ENCODE peak calls at places on chromosome 1, in nine cellular contexts. One of them, this sample, is unnamed.

GRCh38 chr1:17661546-17662157 is 93.5 kb upstream of the ACTL8 start:
- DNase-seq in AG04449: no peak
- DNase-seq in transverse colon: peak
- DNase-seq in foreskin fibroblast: peak
- DNase-seq in AG10803: peak
- DNase-seq in fibroblast of lung: peak
- DNase-seq in MM.1S: peak
- DNase-seq in cardiac muscle cell: peak
- DNase-seq in lower leg skin: peak
- DNase-seq in this sample: no peak

GRCh38 chr1:4048921-4049320 is 148.8 kb upstream of the C1orf174 start:
- DNase-seq in AG04449: no peak
- DNase-seq in MM.1S: no peak
- DNase-seq in fibroblast of lung: no peak
- DNase-seq in transverse colon: no peak
- DNase-seq in cardiac muscle cell: no peak
- DNase-seq in AG10803: no peak
- DNase-seq in foreskin fibroblast: no peak
- DNase-seq in lower leg skin: no peak
- DNase-seq in this sample: no peak

GRCh38 chr1:185263292-185263691 is 53.8 kb downstream of the IVNS1ABP start:
- DNase-seq in fibroblast of lung: no peak
- DNase-seq in AG04449: no peak
- DNase-seq in transverse colon: no peak
- DNase-seq in cardiac muscle cell: no peak
- DNase-seq in MM.1S: no peak
- DNase-seq in foreskin fibroblast: no peak
- DNase-seq in AG10803: no peak
- DNase-seq in lower leg skin: no peak
- DNase-seq in this sample: no peak

GRCh38 chr1:160838876-160839275 is 23.8 kb downstream of the CD244 start:
- DNase-seq in MM.1S: no peak
- DNase-seq in AG10803: no peak
- DNase-seq in foreskin fibroblast: no peak
- DNase-seq in fibroblast of lung: no peak
- DNase-seq in lower leg skin: no peak
- DNase-seq in AG04449: no peak
- DNase-seq in transverse colon: no peak
- DNase-seq in cardiac muscle cell: no peak
- DNase-seq in this sample: no peak

GRCh38 chr1:47940779-47941178 is 56.4 kb downstream of the TRABD2B start:
- DNase-seq in foreskin fibroblast: no peak
- DNase-seq in MM.1S: no peak
- DNase-seq in cardiac muscle cell: no peak
- DNase-seq in lower leg skin: no peak
- DNase-seq in AG10803: peak
- DNase-seq in fibroblast of lung: no peak
- DNase-seq in transverse colon: no peak
- DNase-seq in AG04449: no peak
- DNase-seq in this sample: no peak

GRCh38 chr1:241950390-241950789 is 7.2 kb upstream of the BECN2 start:
- DNase-seq in transverse colon: no peak
- DNase-seq in cardiac muscle cell: no peak
- DNase-seq in fibroblast of lung: peak
- DNase-seq in AG04449: peak
- DNase-seq in AG10803: peak
- DNase-seq in foreskin fibroblast: peak
- DNase-seq in MM.1S: no peak
- DNase-seq in lower leg skin: no peak
- DNase-seq in this sample: peak

GRCh38 chr1:167563579-167564246 is 10.2 kb upstream of the CREG1 start:
- DNase-seq in transverse colon: peak
- DNase-seq in AG10803: no peak
- DNase-seq in foreskin fibroblast: no peak
- DNase-seq in fibroblast of lung: no peak
- DNase-seq in cardiac muscle cell: peak
- DNase-seq in AG04449: no peak
- DNase-seq in lower leg skin: no peak
- DNase-seq in MM.1S: peak
- DNase-seq in this sample: no peak

GRCh38 chr1:160428655-160429054 is 28.3 kb downstream of the VANGL2 start:
- DNase-seq in foreskin fibroblast: peak
- DNase-seq in transverse colon: peak
- DNase-seq in MM.1S: peak
- DNase-seq in cardiac muscle cell: peak
- DNase-seq in lower leg skin: no peak
- DNase-seq in fibroblast of lung: peak
- DNase-seq in AG04449: no peak
- DNase-seq in AG10803: peak
- DNase-seq in this sample: peak

GRCh38 chr1:226216056-226216455 is 7.4 kb upstream of the MIXL1 start:
- DNase-seq in cardiac muscle cell: no peak
- DNase-seq in AG04449: no peak
- DNase-seq in MM.1S: no peak
- DNase-seq in fibroblast of lung: no peak
- DNase-seq in AG10803: no peak
- DNase-seq in foreskin fibroblast: no peak
- DNase-seq in transverse colon: no peak
- DNase-seq in lower leg skin: no peak
- DNase-seq in this sample: no peak
- H3K4me3 ChIP-seq in cardiac muscle cell: no peak
- H3K4me3 ChIP-seq in AG04449: no peak
- H3K4me3 ChIP-seq in MM.1S: no peak
- H3K4me3 ChIP-seq in fibroblast of lung: no peak
- H3K4me3 ChIP-seq in AG10803: no peak
- H3K4me3 ChIP-seq in foreskin fibroblast: no peak
- H3K4me3 ChIP-seq in transverse colon: no peak
- H3K4me3 ChIP-seq in lower leg skin: no peak
- H3K4me3 ChIP-seq in this sample: no peak

GRCh38 chr1:1420654-1421134 is 382 bp downstream of the ANKRD65 start:
- DNase-seq in AG04449: no peak
- DNase-seq in fibroblast of lung: no peak
- DNase-seq in MM.1S: no peak
- DNase-seq in lower leg skin: no peak
- DNase-seq in AG10803: no peak
- DNase-seq in cardiac muscle cell: no peak
- DNase-seq in transverse colon: no peak
- DNase-seq in foreskin fibroblast: no peak
- DNase-seq in this sample: no peak

GRCh38 chr1:1422465-1423244 is 1.6 kb upstream of the ANKRD65 start:
- DNase-seq in cardiac muscle cell: no peak
- DNase-seq in fibroblast of lung: no peak
- DNase-seq in MM.1S: no peak
- DNase-seq in AG04449: no peak
- DNase-seq in transverse colon: no peak
- DNase-seq in AG10803: no peak
- DNase-seq in lower leg skin: no peak
- DNase-seq in foreskin fibroblast: no peak
- DNase-seq in this sample: no peak

GRCh38 chr1:1419812-1420653 is 1.0 kb downstream of the ANKRD65 start:
- DNase-seq in foreskin fibroblast: no peak
- DNase-seq in lower leg skin: no peak
- DNase-seq in AG10803: no peak
- DNase-seq in AG04449: no peak
- DNase-seq in fibroblast of lung: no peak
- DNase-seq in MM.1S: no peak
- DNase-seq in cardiac muscle cell: no peak
- DNase-seq in transverse colon: no peak
- DNase-seq in this sample: no peak

GRCh38 chr1:1421907-1422464 is 910 bp upstream of the ANKRD65 start:
- DNase-seq in transverse colon: no peak
- DNase-seq in MM.1S: no peak
- DNase-seq in cardiac muscle cell: no peak
- DNase-seq in lower leg skin: no peak
- DNase-seq in AG04449: no peak
- DNase-seq in foreskin fibroblast: no peak
- DNase-seq in fibroblast of lung: no peak
- DNase-seq in AG10803: no peak
- DNase-seq in this sample: no peak

GRCh38 chr1:1421147-1421906 is at the start of gene ANKRD65:
- DNase-seq in cardiac muscle cell: no peak
- DNase-seq in transverse colon: no peak
- DNase-seq in fibroblast of lung: no peak
- DNase-seq in AG04449: no peak
- DNase-seq in lower leg skin: no peak
- DNase-seq in MM.1S: no peak
- DNase-seq in AG10803: no peak
- DNase-seq in foreskin fibroblast: no peak
- DNase-seq in this sample: no peak
- H3K4me3 ChIP-seq in cardiac muscle cell: no peak
- H3K4me3 ChIP-seq in transverse colon: no peak
- H3K4me3 ChIP-seq in fibroblast of lung: no peak
- H3K4me3 ChIP-seq in AG04449: no peak
- H3K4me3 ChIP-seq in lower leg skin: no peak
- H3K4me3 ChIP-seq in MM.1S: no peak
- H3K4me3 ChIP-seq in AG10803: no peak
- H3K4me3 ChIP-seq in foreskin fibroblast: no peak
- H3K4me3 ChIP-seq in this sample: no peak

GRCh38 chr1:2302292-2302925 is 74.3 kb downstream of the SKI start:
- DNase-seq in cardiac muscle cell: no peak
- DNase-seq in fibroblast of lung: no peak
- DNase-seq in foreskin fibroblast: no peak
- DNase-seq in AG04449: no peak
- DNase-seq in lower leg skin: no peak
- DNase-seq in MM.1S: no peak
- DNase-seq in AG10803: no peak
- DNase-seq in transverse colon: no peak
- DNase-seq in this sample: no peak

GRCh38 chr1:2301607-2302291 is 73.6 kb downstream of the SKI start:
- DNase-seq in transverse colon: no peak
- DNase-seq in foreskin fibroblast: no peak
- DNase-seq in MM.1S: no peak
- DNase-seq in cardiac muscle cell: no peak
- DNase-seq in fibroblast of lung: no peak
- DNase-seq in AG04449: no peak
- DNase-seq in AG10803: no peak
- DNase-seq in lower leg skin: no peak
- DNase-seq in this sample: no peak

GRCh38 chr1:2300004-2300771 is 72.1 kb downstream of the SKI start:
- DNase-seq in fibroblast of lung: no peak
- DNase-seq in AG10803: no peak
- DNase-seq in MM.1S: peak
- DNase-seq in transverse colon: peak
- DNase-seq in lower leg skin: no peak
- DNase-seq in AG04449: no peak
- DNase-seq in foreskin fibroblast: no peak
- DNase-seq in cardiac muscle cell: no peak
- DNase-seq in this sample: no peak

GRCh38 chr1:2298685-2299673 is 70.9 kb downstream of the SKI start:
- DNase-seq in MM.1S: no peak
- DNase-seq in foreskin fibroblast: no peak
- DNase-seq in fibroblast of lung: peak
- DNase-seq in lower leg skin: no peak
- DNase-seq in transverse colon: no peak
- DNase-seq in cardiac muscle cell: no peak
- DNase-seq in AG04449: no peak
- DNase-seq in AG10803: no peak
- DNase-seq in this sample: no peak

DNA sequence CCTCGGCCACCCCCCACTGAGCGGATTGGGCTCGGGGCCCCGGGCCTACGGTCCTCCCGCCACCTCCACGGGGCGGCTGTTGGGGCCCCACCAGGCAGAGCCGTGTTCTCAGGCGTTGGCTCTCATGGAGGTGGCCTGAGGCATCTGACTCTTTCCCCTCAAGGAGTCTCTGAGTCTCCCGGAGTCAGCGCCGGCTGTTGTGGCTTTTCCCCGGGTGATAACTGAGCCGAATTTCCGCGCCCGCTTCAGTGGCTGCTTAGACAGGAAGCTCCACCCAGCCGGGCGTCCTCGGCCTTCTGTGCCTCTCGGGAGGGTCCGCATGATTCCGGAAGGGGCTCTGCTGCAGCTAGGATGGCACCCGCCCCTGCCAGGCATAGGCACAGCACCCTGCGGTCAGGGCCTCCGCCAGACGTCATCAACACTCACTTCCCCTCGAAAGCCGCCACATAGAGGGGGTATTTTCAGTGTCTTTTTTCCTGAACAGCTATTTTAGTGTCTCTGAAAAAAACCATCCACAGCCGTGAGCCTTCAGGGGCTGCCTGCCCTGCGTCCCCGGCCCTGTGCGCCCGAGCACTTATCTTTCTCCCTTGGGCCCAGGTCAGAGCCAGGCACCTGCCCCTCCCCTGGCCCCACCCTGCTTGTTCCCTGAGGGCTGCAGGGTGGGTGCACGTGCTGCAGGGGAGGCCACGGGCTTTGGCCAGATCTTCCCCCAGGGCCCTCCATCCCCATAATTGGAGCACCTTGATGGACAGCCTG is 72.9 kb downstream of the SKI start:
- DNase-seq in lower leg skin: peak
- DNase-seq in fibroblast of lung: peak
- DNase-seq in transverse colon: peak
- DNase-seq in cardiac muscle cell: no peak
- DNase-seq in foreskin fibroblast: peak
- DNase-seq in MM.1S: peak
- DNase-seq in AG04449: no peak
- DNase-seq in AG10803: no peak
- DNase-seq in this sample: no peak
- H3K4me3 ChIP-seq in lower leg skin: no peak
- H3K4me3 ChIP-seq in fibroblast of lung: no peak
- H3K4me3 ChIP-seq in transverse colon: no peak
- H3K4me3 ChIP-seq in cardiac muscle cell: no peak
- H3K4me3 ChIP-seq in foreskin fibroblast: no peak
- H3K4me3 ChIP-seq in MM.1S: peak
- H3K4me3 ChIP-seq in AG04449: no peak
- H3K4me3 ChIP-seq in AG10803: no peak
- H3K4me3 ChIP-seq in this sample: no peak

GRCh38 chr1:149936992-149937705 is 470 bp upstream of the MTMR11 start:
- DNase-seq in AG10803: peak
- DNase-seq in transverse colon: peak
- DNase-seq in cardiac muscle cell: no peak
- DNase-seq in MM.1S: peak
- DNase-seq in lower leg skin: no peak
- DNase-seq in AG04449: no peak
- DNase-seq in foreskin fibroblast: peak
- DNase-seq in fibroblast of lung: peak
- DNase-seq in this sample: no peak

GRCh38 chr1:149937779-149938178 is 1.1 kb upstream of the MTMR11 start:
- DNase-seq in fibroblast of lung: no peak
- DNase-seq in AG04449: no peak
- DNase-seq in transverse colon: no peak
- DNase-seq in AG10803: no peak
- DNase-seq in lower leg skin: no peak
- DNase-seq in cardiac muscle cell: no peak
- DNase-seq in foreskin fibroblast: no peak
- DNase-seq in MM.1S: peak
- DNase-seq in this sample: no peak

GRCh38 chr1:149933208-149933607 is 3.5 kb downstream of the MTMR11 start:
- DNase-seq in transverse colon: no peak
- DNase-seq in MM.1S: no peak
- DNase-seq in AG10803: no peak
- DNase-seq in fibroblast of lung: no peak
- DNase-seq in lower leg skin: no peak
- DNase-seq in AG04449: no peak
- DNase-seq in cardiac muscle cell: no peak
- DNase-seq in foreskin fibroblast: no peak
- DNase-seq in this sample: no peak

GRCh38 chr1:149934326-149934725 is 2.4 kb downstream of the MTMR11 start:
- DNase-seq in AG10803: no peak
- DNase-seq in transverse colon: no peak
- DNase-seq in cardiac muscle cell: no peak
- DNase-seq in MM.1S: no peak
- DNase-seq in fibroblast of lung: no peak
- DNase-seq in foreskin fibroblast: no peak
- DNase-seq in lower leg skin: no peak
- DNase-seq in AG04449: no peak
- DNase-seq in this sample: no peak

DNA sequence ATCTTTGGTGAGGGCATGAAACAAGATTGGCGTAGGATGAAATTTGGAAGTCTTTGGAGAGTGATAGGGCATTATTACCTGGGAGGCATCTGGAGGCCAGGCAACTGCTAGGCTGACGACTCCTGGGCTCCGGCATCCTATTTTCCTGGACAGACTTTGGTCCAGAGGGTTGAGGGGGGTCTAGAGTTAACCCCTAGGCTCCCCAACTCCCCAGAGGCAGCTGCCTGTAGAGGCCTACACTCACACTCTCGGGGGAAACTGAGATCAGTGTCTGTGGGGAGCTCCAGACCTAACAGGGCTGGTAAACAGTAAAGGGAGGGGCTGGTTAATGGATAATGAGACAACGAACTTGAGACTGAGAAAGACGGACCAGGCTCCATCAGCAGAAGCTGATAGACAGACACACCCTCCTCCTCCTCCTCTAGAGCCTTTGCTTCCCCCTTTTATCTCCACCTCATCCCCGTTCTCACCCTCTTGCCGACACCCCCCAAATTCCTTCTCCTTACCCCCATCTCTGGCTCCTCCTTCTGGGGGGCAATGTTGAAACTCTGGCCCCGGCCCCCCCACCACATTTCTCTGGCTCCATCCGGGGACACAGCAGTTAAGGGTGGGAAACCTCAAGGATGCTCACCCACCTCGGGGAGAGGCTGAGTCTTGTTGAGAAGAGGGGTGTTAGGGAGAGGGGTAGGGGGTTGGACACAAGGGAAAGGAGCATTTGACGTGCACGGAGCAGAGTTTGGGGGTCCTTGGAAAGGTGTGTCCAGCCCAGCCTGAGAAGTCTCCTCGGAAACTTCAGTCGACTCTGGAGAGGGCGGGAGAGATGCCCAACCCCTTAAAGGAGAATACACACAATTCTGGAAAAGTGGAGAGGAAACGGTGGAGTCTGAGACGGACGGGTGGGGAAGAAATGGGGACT is at the start of gene MTMR11:
- DNase-seq in cardiac muscle cell: no peak
- DNase-seq in foreskin fibroblast: peak
- DNase-seq in AG04449: no peak
- DNase-seq in MM.1S: no peak
- DNase-seq in lower leg skin: peak
- DNase-seq in AG10803: no peak
- DNase-seq in fibroblast of lung: peak
- DNase-seq in transverse colon: peak
- DNase-seq in this sample: no peak
- H3K4me3 ChIP-seq in cardiac muscle cell: peak
- H3K4me3 ChIP-seq in foreskin fibroblast: peak
- H3K4me3 ChIP-seq in AG04449: peak
- H3K4me3 ChIP-seq in MM.1S: peak
- H3K4me3 ChIP-seq in lower leg skin: peak
- H3K4me3 ChIP-seq in AG10803: peak
- H3K4me3 ChIP-seq in fibroblast of lung: peak
- H3K4me3 ChIP-seq in transverse colon: peak
- H3K4me3 ChIP-seq in this sample: peak

This sample was measured in skeletal muscle cell.